ENCODE peak calls at places on chromosomes 6 and 20, in six cellular contexts. R is left lung; K is kidney epithelial cell; I is neuronal stem cell; P is GM12865; C is CD8-positive, alpha-beta T cell. S is an unnamed sample.

GRCh38 chr6:87870606-87871005 is 168.6 kb upstream of the AKIRIN2 start:
- DNase-seq in R (no peak), C (no peak), I (no peak), K (no peak), P (no peak), S (no peak)

GRCh38 chr6:40887904-40888303 is 151.1 kb downstream of the UNC5CL start:
- DNase-seq in R (no peak), I (no peak), K (no peak), C (no peak), P (no peak), S (no peak)

GRCh38 chr20:17616480-17617211 is 46.8 kb downstream of the DSTN start:
- DNase-seq in C (no peak), I (no peak), R (no peak), K (no peak), P (no peak), S (no peak)

GRCh38 chr6:11592289-11592906 is 54.8 kb downstream of the TMEM170B start:
- DNase-seq in R (no peak), I (no peak), P (no peak), C (no peak), K (no peak), S (no peak)

GRCh38 chr6:70411542-70411941 is 1.8 kb upstream of the FAM135A start:
- DNase-seq in C (no peak), I (no peak), K (no peak), P (no peak), R (no peak), S (no peak)

GRCh38 chr6:29816030-29816429 is 11.6 kb upstream of the HLA-G start:
- DNase-seq in I (no peak), K (no peak), P (no peak), R (no peak), C (no peak), S (no peak)

GRCh38 chr6:3075522-3076113 is 7.3 kb downstream of the RIPK1 start:
- DNase-seq in I (no peak), P (no peak), C (no peak), K (no peak), R (no peak), S (no peak)

GRCh38 chr6:34412054-34412453 is 13.8 kb downstream of the RPS10 start:
- DNase-seq in C (no peak), P (no peak), I (no peak), R (no peak), K (no peak), S (no peak)

GRCh38 chr6:106163446-106163965 is 77.4 kb downstream of the PRDM1 start:
- DNase-seq in C (peak), I (no peak), P (peak), R (peak), K (no peak), S (no peak)

GRCh38 chr20:25540273-25540672 is 45.1 kb downstream of the NINL start:
- DNase-seq in K (no peak), P (peak), R (peak), I (peak), C (no peak), S (no peak)

GRCh38 chr6:35158520-35158919 is 17.4 kb upstream of the TCP11 start:
- DNase-seq in K (no peak), C (no peak), I (no peak), R (no peak), P (no peak), S (no peak)

GRCh38 chr6:45754432-45754831 is 261.2 kb downstream of the CLIC5 start:
- DNase-seq in R (no peak), I (no peak), P (no peak), C (no peak), K (no peak), S (no peak)

GRCh38 chr20:64131406-64131805 is 24.0 kb upstream of the NPBWR2 start:
- DNase-seq in K (no peak), P (peak), I (no peak), C (no peak), R (peak), S (no peak)

GRCh38 chr20:35293303-35294292 is 1.4 kb upstream of the FAM83C start:
- DNase-seq in R (no peak), K (no peak), I (no peak), C (no peak), P (no peak), S (no peak)

GRCh38 chr6:159973951-159974350 is 5.1 kb downstream of the IGF2R start:
- DNase-seq in R (no peak), K (peak), I (no peak), P (peak), C (no peak), S (peak)

GRCh38 chr6:84460491-84460890 is 233.0 kb upstream of the CEP162 start:
- DNase-seq in C (no peak), P (no peak), K (no peak), I (no peak), R (no peak), S (no peak)

GRCh38 chr6:24933266-24933665 is 2.5 kb downstream of the RIPOR2 start:
- DNase-seq in R (no peak), P (peak), C (no peak), I (no peak), K (no peak), S (no peak)

DNA sequence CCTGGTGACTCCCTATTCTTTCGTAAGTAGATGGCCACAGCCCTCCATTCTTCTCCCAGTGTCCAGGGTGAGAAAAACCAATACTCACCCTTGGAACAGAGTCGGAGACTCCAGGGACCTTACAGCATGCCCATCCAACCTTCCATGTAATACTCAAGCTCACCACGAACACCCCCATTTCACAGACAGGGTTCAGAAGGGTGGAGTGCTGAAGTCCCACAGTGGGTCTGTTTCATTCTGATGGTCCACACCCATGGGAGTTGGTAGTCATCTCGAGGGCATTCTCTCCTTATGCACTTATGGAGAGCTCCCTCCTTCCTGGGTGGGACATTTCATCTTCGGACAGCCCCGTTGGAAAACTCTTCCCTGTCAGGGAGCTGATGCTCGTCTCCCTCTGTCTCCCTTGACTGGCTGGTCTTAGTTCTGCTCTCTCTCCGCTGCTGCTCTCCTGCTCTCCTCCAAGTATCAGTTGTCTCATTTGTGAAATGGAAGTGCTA is 38.9 kb downstream of the COX4I2 start:
- DNase-seq in I (no peak), K (no peak), C (no peak), R (no peak), P (no peak), S (no peak)
- H3K4me3 ChIP-seq in I (no peak), K (no peak), C (peak), R (no peak), P (peak), S (peak)

GRCh38 chr20:47338131-47338628 is 18.3 kb downstream of the ZMYND8 start:
- DNase-seq in K (no peak), I (no peak), R (no peak), P (no peak), C (no peak), S (no peak)

GRCh38 chr20:47335251-47336012 is 21.1 kb downstream of the ZMYND8 start:
- DNase-seq in P (no peak), C (no peak), R (no peak), I (no peak), K (no peak), S (no peak)

GRCh38 chr20:47334022-47334551 is 22.4 kb downstream of the ZMYND8 start:
- DNase-seq in K (peak), C (no peak), I (no peak), R (no peak), P (no peak), S (no peak)

GRCh38 chr20:47336013-47336754 is 20.3 kb downstream of the ZMYND8 start:
- DNase-seq in I (no peak), C (no peak), R (no peak), K (no peak), P (no peak), S (no peak)

DNA sequence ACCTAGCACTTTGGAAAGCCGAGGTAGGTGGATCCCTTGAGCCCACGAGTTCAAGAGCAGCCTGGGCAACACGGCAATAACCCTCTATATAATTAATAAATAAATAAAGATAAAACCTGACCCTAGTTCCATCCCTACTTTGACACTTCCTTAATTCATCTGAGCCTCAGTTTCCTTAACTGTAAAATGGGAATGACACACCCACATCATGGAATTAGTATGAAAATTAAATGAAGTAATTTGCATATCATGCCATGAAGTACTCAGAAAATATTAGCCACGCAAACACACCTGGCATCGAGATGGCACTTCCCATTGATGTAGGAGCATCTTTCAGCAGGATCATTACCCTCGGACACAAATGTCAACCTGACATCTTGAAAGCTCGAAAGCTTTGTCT is 19.1 kb downstream of the ZMYND8 start:
- DNase-seq in I (no peak), P (no peak), R (no peak), C (no peak), K (no peak), S (no peak)
- H3K4me3 ChIP-seq in I (no peak), P (no peak), R (no peak), C (no peak), K (no peak), S (no peak)

GRCh38 chr6:37757381-37757780 is 59.7 kb upstream of the MDGA1 start:
- DNase-seq in P (no peak), K (no peak), I (no peak), R (no peak), C (no peak), S (no peak)

GRCh38 chr6:37758234-37758633 is 60.6 kb upstream of the MDGA1 start:
- DNase-seq in C (no peak), P (no peak), K (no peak), R (no peak), I (no peak), S (no peak)

GRCh38 chr6:37761872-37762271 is 57.7 kb upstream of the ZFAND3 start:
- DNase-seq in C (no peak), P (no peak), R (no peak), I (no peak), K (no peak), S (no peak)

GRCh38 chr6:37758647-37759046 is 60.9 kb upstream of the ZFAND3 start:
- DNase-seq in P (no peak), I (no peak), K (no peak), R (no peak), C (no peak), S (no peak)

DNA sequence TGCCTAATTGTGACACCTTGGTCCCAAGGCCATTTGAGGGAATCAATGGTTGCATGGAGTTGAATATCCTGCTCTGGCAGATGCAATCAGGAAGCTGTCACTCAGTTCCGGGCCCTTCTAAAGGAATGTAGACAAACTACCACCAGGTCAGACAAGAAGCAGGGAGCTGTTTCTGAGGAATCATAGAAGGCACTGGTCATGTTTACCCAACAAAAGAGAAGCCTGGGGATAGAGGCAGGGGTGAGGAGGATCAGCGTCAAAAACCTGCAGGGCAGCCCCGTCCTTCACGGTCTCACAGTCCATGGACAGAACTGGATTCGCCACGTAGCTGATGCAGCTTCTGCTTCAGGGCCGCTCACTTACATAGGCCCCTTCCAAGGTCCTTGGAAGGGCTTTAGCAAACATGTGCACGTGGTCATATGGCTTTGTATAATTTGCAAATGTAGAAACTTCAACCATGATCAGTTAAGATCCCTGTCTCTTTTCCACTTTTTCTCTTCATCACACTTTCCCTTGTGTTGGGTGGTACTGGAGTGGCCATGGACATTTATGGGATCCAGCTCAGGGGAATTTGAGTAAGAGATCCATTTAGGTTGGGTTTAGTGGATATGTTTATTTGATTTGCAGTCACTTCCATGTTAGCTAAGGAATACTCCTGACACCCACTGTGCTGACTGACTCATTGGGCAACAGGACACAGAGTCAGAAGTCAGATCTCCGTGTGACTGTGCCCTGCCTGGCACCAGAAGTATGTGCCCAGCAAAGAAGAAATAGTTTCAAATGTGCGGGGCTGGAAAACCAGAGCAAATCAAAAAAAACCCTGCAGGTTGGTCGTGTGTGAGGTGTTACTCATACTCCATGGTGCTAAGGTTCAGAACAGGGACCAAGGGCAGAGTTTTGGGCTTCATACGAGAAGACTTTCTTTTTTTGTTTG is 60.0 kb upstream of the ZFAND3 start:
- DNase-seq in R (no peak), I (no peak), C (no peak), P (no peak), K (no peak), S (no peak)
- H3K4me3 ChIP-seq in R (no peak), I (no peak), C (no peak), P (no peak), K (no peak), S (no peak)

DNA sequence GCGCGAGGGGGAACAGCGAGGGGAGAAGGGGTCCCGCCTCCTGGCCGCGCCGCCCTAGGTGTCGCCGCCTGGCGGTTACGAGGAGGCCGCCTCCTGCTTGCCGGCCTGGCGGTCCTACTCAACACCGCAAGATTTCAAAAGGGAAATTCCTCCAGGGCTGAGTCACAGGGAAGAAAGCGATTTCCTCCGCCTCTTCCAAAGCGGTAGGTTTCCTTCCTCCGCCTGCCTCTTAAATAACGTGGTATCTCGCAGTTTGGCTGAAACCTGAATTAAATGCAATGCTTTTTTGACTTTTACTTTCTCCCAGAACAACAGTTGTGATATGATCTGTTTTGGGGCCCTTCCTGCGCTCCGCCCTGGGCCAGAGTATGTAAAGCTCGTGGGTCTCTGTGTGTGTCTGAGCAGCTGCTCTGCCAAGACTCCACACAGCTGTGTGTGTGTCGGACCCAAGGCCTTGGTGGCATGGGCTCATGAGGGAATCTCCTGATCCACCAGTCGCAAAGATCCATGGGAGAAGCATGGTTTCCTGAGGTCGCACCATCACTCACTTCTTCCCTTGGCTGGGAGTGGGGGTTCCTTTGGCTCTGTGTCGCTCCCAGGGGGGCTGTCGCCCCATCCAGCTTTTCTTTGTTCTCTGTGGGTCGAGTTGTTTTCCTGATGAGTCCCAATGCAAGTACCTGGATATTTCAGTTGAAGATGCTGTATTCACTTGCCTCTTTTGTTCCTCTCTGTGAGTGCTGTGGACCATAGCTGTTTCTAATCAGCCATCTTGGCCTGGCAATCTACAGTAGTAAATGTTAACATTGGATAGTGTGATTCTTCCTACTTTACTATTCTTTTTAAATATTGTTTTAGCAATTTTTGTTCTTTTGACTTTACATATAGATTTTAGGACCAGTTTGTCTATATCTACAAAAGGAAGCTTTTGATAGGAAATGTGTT is 31.6 kb upstream of the NOTCH4 start:
- DNase-seq in R (peak), C (peak), P (peak), K (peak), I (peak), S (no peak)
- H3K4me3 ChIP-seq in R (peak), C (peak), P (peak), K (peak), I (peak), S (no peak)

GRCh38 chr6:135858941-135859340 is 7.4 kb downstream of the PDE7B start:
- DNase-seq in C (no peak), I (no peak), K (no peak), R (no peak), P (no peak), S (no peak)

GRCh38 chr6:135866445-135867143 is 15.1 kb downstream of the PDE7B start:
- DNase-seq in I (no peak), K (no peak), P (no peak), C (no peak), R (no peak), S (no peak)

GRCh38 chr6:135860361-135860760 is 8.9 kb downstream of the PDE7B start:
- DNase-seq in K (no peak), P (no peak), I (no peak), R (no peak), C (no peak), S (no peak)

DNA sequence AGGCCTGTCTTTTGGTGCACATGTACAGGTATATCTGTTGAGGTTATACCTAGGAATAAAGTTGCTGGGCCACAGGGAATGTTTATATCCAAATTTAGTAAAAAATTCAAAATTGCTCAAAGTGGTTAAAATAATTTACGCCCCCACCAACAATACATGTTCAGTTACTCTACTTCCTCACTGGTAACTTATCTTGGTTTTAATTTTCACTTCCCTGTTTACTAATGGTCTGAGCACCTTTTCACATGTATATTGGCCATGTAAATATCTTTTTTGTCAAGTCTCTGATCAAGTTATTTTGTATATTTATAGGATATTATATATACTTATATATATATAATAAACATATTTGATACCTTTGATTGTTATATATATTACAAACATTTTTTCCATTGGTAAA is 9.7 kb downstream of the PDE7B start:
- DNase-seq in K (no peak), R (no peak), P (no peak), C (no peak), I (no peak), S (no peak)
- H3K4me3 ChIP-seq in K (no peak), R (no peak), P (no peak), C (no peak), I (no peak), S (no peak)

GRCh38 chr6:20569000-20569610 is 34.8 kb downstream of the CDKAL1 start:
- DNase-seq in I (no peak), C (no peak), R (no peak), P (no peak), K (peak), S (no peak)

GRCh38 chr6:20564269-20564668 is 30.0 kb downstream of the CDKAL1 start:
- DNase-seq in P (peak), R (no peak), C (no peak), I (peak), K (no peak), S (peak)

GRCh38 chr6:20565291-20565690 is 31.0 kb downstream of the CDKAL1 start:
- DNase-seq in K (no peak), P (no peak), I (no peak), R (no peak), C (no peak), S (peak)

GRCh38 chr6:20563377-20563776 is 29.1 kb downstream of the CDKAL1 start:
- DNase-seq in P (no peak), K (no peak), R (no peak), C (no peak), I (no peak), S (no peak)

GRCh38 chr6:20564777-20565176 is 30.5 kb downstream of the CDKAL1 start:
- DNase-seq in R (no peak), I (no peak), P (peak), K (no peak), C (no peak), S (peak)
- H3K4me3 ChIP-seq in R (no peak), I (no peak), P (no peak), K (no peak), C (no peak), S (peak)

DNA sequence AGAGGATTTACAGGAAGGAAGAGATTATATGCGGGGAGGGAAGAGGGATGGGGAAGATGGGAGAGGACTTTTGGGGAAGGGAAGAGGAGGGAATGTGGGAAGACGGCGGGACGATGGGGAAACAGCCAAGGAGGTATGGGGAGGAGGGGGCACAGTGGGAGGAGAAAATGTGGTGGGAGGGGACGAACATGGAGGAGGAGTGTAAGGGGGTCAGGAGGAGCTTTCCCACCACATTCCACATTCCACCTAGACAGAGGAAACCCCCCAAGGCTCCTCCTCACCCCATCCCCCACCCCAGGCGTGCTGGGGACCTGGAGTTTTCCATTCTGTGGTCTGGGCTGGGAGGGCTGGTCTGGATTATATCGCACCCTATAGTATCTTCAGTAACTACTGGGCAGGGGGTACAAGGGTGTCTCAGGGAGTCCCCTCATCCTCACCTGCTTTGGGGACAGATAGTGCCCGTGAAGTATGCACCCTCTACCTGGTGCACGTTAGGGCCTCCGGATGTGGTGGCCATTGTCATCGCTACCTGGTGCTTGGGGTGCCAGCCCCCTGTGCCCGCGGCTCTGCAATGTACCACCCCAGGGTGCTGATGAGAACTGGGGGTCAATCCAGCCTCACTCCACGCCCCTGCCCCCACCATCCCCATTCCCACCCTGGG is 684 bp upstream of the PTGIS start:
- DNase-seq in C (no peak), I (peak), R (no peak), K (no peak), P (no peak), S (no peak)
- H3K4me3 ChIP-seq in C (no peak), I (peak), R (no peak), K (no peak), P (no peak), S (no peak)